ENCODE peak calls at places on chromosomes 16 and 17, in four cellular contexts. K is K562, A is HCT116, Q is H1. M is an unnamed sample.

GRCh38 chr16:8694795-8695194 is 20.4 kb downstream of the ABAT start:
- DNase-seq in K (no peak), Q (no peak), A (no peak), M (no peak)

GRCh38 chr17:8002646-8003593 is 505 bp downstream of the GUCY2D start:
- DNase-seq in A (no peak), K (no peak), Q (no peak), M (no peak)

GRCh38 chr16:74034862-74035261 is 261.8 kb upstream of the PSMD7 start:
- DNase-seq in Q (no peak), A (peak), K (peak), M (peak)

GRCh38 chr17:66849851-66850580 is 15.1 kb downstream of the CACNG5 start:
- DNase-seq in Q (no peak), A (no peak), K (no peak), M (no peak)

GRCh38 chr16:46889245-46889941 is 5.2 kb downstream of the GPT2 start:
- DNase-seq in K (no peak), Q (no peak), A (no peak), M (no peak)

GRCh38 chr17:49932131-49932723 is 36.8 kb upstream of the DLX4 start:
- DNase-seq in K (no peak), A (no peak), Q (no peak), M (no peak)

GRCh38 chr17:32496348-32497078 is 9.7 kb downstream of the CDK5R1 start:
- DNase-seq in K (no peak), A (no peak), Q (no peak), M (no peak)

GRCh38 chr16:51982715-51983680 is 563.9 kb downstream of the TOX3 start:
- DNase-seq in K (peak), Q (no peak), A (peak), M (peak)

GRCh38 chr17:1936766-1937165 is 88.4 kb downstream of the RTN4RL1 start:
- DNase-seq in A (no peak), K (no peak), Q (no peak), M (no peak)

GRCh38 chr16:50478773-50479149 is 69.4 kb upstream of the NKD1 start:
- DNase-seq in Q (no peak), A (no peak), K (peak), M (no peak)

GRCh38 chr16:14057878-14058382 is 13.2 kb upstream of the MRTFB start:
- DNase-seq in K (no peak), A (no peak), Q (no peak), M (no peak)

GRCh38 chr16:85648070-85648714 is 35.1 kb downstream of the GSE1 start:
- DNase-seq in Q (no peak), A (no peak), K (no peak), M (no peak)

GRCh38 chr16:23836404-23837291 is 865 bp downstream of the PRKCB start:
- DNase-seq in K (peak), Q (no peak), A (no peak), M (no peak)

GRCh38 chr17:42421479-42422332 is 1.4 kb downstream of the CAVIN1 start:
- DNase-seq in K (peak), A (no peak), Q (no peak), M (no peak)

GRCh38 chr17:43927101-43927935 is 15.0 kb downstream of the PPY start:
- DNase-seq in A (no peak), Q (no peak), K (no peak), M (no peak)

GRCh38 chr16:54657058-54657708 is 273.5 kb upstream of the IRX5 start:
- DNase-seq in A (peak), Q (no peak), K (no peak), M (no peak)

GRCh38 chr16:27529962-27530361 is 19.8 kb downstream of the GTF3C1 start:
- DNase-seq in K (no peak), A (no peak), Q (no peak), M (no peak)

GRCh38 chr17:8628609-8629169 is 1.8 kb downstream of the MYH10 start:
- DNase-seq in A (no peak), Q (no peak), K (peak), M (no peak)

GRCh38 chr16:56743840-56744239 is 13.9 kb downstream of the NUP93 start:
- DNase-seq in A (no peak), Q (no peak), K (peak), M (no peak)

GRCh38 chr17:56320443-56320842 is 167.2 kb downstream of the ANKFN1 start:
- DNase-seq in Q (peak), A (no peak), K (no peak), M (no peak)

GRCh38 chr17:60249517-60249826 is 99.7 kb downstream of the CA4 start:
- DNase-seq in K (no peak), Q (no peak), A (no peak), M (no peak)

GRCh38 chr16:81410643-81411235 is 33.9 kb upstream of the CMIP start:
- DNase-seq in Q (no peak), A (no peak), K (no peak), M (no peak)

GRCh38 chr16:87836844-87837581 is 32.3 kb downstream of the SLC7A5 start:
- DNase-seq in Q (no peak), K (no peak), A (no peak), M (no peak)

GRCh38 chr17:20920813-20921199 is 122.0 kb downstream of the USP22 start:
- DNase-seq in K (no peak), Q (no peak), A (no peak), M (no peak)

GRCh38 chr17:53619025-53619424 is 203.7 kb upstream of the KIF2B start:
- DNase-seq in A (no peak), Q (no peak), K (peak), M (no peak)

GRCh38 chr16:14502932-14503741 is 126.9 kb downstream of the PARN start:
- DNase-seq in Q (no peak), A (no peak), K (peak), M (no peak)

GRCh38 chr16:31700200-31700529 is 172.5 kb downstream of the AHSP start:
- DNase-seq in A (peak), Q (peak), K (no peak), M (peak)

GRCh38 chr17:75738218-75738802 is 17.1 kb downstream of the ITGB4 start:
- DNase-seq in A (no peak), K (peak), Q (no peak), M (no peak)

GRCh38 chr16:15770107-15770506 is 86.7 kb downstream of the MYH11 start:
- DNase-seq in K (no peak), Q (no peak), A (no peak), M (no peak)

GRCh38 chr17:43212641-43213490 is 1.2 kb downstream of the TMEM106A start:
- DNase-seq in K (no peak), A (no peak), Q (no peak), M (peak)

GRCh38 chr17:1634841-1635650 is 6.4 kb upstream of the SLC43A2 start:
- DNase-seq in Q (no peak), K (no peak), A (no peak), M (no peak)

GRCh38 chr17:34414338-34414737 is 51.3 kb upstream of the CCL1 start:
- DNase-seq in Q (no peak), K (no peak), A (no peak), M (no peak)

GRCh38 chr16:4347765-4348509 is 3.2 kb downstream of the PAM16 start:
- DNase-seq in K (peak), Q (no peak), A (no peak), M (no peak)

GRCh38 chr17:32161029-32161428 is 18.7 kb downstream of the RHOT1 start:
- DNase-seq in K (no peak), A (no peak), Q (no peak), M (no peak)

GRCh38 chr17:50469005-50469605 is 425 bp upstream of the CHAD start:
- DNase-seq in Q (no peak), K (no peak), A (no peak), M (no peak)

GRCh38 chr16:55257971-55258613 is 65.9 kb upstream of the IRX6 start:
- DNase-seq in Q (peak), K (peak), A (peak), M (no peak)

GRCh38 chr16:57818377-57819055 is 16.2 kb upstream of the KIFC3 start:
- DNase-seq in K (no peak), Q (no peak), A (no peak), M (no peak)

GRCh38 chr17:177155-177554 is 4.3 kb downstream of the DOC2B start:
- DNase-seq in Q (no peak), K (no peak), A (no peak), M (no peak)

GRCh38 chr17:178292-179065 is 3.0 kb downstream of the DOC2B start:
- DNase-seq in K (no peak), A (no peak), Q (no peak), M (no peak)

GRCh38 chr17:179721-180379 is 1.6 kb downstream of the DOC2B start:
- DNase-seq in Q (no peak), A (no peak), K (no peak), M (no peak)

GRCh38 chr17:179066-179432 is 2.4 kb downstream of the DOC2B start:
- DNase-seq in Q (no peak), A (no peak), K (no peak), M (no peak)

GRCh38 chr17:177762-178161 is 3.7 kb downstream of the DOC2B start:
- DNase-seq in K (no peak), Q (no peak), A (no peak), M (no peak)
- TF ChIP-seq JUND in K (no peak), Q (no peak), A (no peak), M (no peak)

DNA sequence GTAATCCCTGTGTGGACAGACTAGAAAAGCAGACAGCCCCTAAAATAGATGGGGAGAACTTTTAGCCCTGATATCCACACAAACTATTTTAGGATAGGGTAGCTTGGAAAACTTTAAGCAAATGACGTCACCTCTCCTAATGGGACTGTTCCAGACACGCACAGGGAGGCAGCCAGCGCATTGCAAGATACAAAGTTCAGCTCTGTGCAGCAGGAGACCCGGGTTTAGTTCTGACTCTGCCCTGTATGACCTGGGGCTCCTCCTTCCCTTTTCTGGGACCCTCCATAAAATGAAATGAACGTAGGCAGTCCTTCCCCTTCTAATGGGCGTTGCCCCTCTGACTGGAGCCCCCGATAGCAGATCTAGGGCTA is 6.3 kb downstream of the ZNF689 start:
- DNase-seq in A (no peak), K (no peak), Q (no peak), M (no peak)
- TF ChIP-seq JUND in A (no peak), K (no peak), Q (no peak), M (no peak)

DNA sequence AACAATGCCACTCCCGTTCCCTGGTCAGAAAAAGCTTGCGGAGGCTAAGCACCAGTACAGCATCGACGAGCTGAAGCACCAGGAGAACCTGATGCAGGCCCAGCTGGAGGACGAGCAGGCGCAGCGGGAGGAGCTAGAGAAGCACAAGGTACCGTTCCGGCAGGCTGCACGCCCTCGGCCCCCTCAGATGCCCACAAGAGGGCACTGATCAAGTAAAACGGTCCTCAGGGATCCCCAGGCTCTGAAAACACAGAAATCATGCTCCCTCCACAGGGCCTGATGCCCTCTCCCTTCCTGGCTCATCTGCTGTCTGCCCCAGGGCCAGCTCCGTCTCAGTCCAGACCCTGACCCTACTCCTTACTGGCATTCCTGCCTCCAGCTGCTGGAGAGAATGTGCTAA is 21.6 kb downstream of the DRC3 start:
- DNase-seq in A (peak), K (no peak), Q (peak), M (no peak)
- TF ChIP-seq JUND in A (no peak), K (no peak), Q (no peak), M (no peak)

DNA sequence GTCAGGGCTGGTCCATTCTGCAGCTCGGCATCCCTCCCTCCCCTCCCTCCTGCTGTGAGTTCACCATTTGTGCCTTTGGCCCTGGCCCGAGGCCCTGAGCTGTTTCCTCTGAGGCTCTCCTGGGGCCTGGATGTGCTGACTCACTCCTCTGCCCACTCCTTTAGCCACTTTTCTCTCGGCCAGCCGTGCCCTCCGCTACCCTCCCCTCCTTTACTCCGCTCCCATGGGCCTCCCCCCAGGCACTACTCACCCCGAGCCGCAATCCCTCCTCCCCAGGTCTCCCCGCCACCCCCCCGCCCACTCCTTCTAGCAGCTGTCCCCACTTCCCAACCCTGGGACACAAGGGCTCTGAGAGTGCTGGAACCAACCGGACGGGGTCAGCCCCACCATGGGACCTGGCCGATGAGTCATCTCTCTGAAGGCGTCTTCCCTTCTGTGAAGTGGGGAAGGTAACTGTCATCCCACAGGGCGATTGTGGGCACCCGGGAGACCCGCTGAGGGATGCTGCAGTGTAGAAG is 11.4 kb downstream of the KCNG4 start:
- DNase-seq in Q (peak), K (peak), A (peak), M (no peak)
- TF ChIP-seq JUND in Q (peak), K (peak), A (peak), M (no peak)

DNA sequence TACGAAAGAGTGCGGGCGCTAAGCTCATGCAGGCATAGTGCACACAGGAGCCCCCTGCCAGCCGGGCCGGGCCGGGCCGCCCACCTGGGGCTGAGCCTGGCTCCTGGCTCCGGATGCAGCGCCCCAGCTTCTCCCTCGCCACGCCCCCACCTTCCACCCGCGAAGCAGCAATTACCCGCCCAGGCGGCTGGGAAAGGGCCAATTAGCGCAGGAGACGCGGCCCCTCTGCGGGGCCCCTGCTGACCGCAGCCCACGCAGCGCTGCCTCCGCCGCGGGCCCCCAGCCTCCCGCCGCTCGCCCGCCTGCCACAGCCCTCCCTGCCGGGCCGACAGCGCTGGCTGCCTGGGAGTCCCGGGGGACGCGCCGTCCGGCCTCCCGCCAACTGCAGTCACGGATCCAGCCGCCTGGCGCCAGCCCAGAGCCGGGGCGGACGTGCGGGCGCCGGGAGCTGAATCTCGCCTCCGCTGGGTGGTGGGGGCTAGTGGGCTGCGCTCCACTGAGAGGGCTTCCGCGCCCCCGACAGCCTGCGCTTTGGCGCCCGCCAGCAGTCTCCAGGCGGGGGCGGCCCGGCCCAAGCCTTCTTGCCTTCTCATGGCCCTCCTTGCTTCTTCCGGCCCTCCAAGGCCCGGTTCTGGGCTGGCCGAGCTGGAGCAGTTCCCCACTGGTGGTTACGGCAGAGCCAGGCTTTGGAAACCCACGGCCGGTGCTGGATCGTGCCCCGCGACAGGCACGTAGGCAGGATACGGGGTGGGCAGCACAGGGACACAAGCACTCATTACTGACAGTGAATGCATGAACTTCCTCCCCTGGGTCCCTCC is 14.9 kb upstream of the CBFB start:
- DNase-seq in A (no peak), Q (no peak), K (peak), M (peak)
- TF ChIP-seq JUND in A (no peak), Q (no peak), K (no peak), M (no peak)

GRCh38 chr17:76869878-76870714 is 1.9 kb downstream of the MGAT5B start:
- DNase-seq in K (peak), Q (no peak), A (no peak), M (no peak)
- TF ChIP-seq JUND in K (no peak), Q (no peak), A (no peak), M (no peak)

GRCh38 chr17:58329808-58330543 is 1.4 kb upstream of the TSPOAP1 start:
- DNase-seq in Q (no peak), K (peak), A (no peak), M (no peak)

GRCh38 chr17:58332720-58333395 is 4.3 kb upstream of the TSPOAP1 start:
- DNase-seq in K (no peak), Q (no peak), A (no peak), M (no peak)

GRCh38 chr17:58331815-58332719 is 3.5 kb upstream of the TSPOAP1 start:
- DNase-seq in Q (no peak), A (no peak), K (peak), M (no peak)

GRCh38 chr17:58330544-58330996 is 2.0 kb upstream of the TSPOAP1 start:
- DNase-seq in A (no peak), Q (no peak), K (peak), M (no peak)

DNA sequence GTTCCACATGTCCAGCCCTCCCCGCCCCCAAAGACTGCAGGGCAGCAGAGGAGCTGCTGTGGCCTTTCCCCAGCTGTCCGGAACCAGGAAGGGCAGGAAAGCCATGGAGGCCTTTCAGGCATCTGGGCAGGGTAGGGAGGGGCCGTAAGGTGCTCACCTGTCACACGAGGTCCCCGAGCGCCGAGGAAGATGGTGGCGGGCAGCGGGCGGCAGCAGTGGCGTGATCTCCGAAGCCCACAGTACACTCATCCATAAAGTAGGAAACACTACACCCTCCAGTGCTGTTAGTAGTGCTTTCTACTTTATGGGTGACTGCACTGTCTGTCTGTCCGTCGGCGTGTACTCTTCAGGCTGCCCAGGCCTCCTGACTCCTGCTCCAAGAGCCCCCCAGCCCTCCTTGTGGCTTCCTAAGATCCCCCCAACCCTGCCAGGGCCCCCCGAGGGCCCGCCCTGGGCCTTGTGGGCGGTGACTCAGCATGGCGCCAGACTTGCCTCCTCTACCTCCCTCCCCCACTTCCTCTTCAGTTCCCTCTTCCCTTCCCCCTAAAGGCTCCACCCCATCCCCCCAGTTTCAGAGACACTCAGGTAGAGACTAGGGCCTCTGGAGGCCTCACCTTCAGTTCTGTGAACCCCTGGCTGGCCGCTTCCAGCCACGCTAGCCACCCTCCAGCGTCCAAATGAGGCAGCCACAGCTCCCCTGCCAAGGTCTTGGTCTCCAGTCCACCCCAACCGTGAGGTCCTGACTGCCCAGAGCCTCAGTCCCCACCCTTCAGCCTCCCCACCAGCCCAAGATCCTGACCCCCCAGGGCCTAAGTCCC is 2.6 kb upstream of the TSPOAP1 start:
- DNase-seq in K (peak), A (no peak), Q (no peak), M (no peak)
- TF ChIP-seq JUND in K (peak), A (no peak), Q (no peak), M (no peak)

GRCh38 chr17:83127431-83128160 is 48.2 kb downstream of the METRNL start:
- DNase-seq in K (no peak), Q (no peak), A (no peak), M (no peak)

GRCh38 chr17:83126275-83126930 is 47.0 kb downstream of the METRNL start:
- DNase-seq in K (peak), A (no peak), Q (no peak), M (no peak)

GRCh38 chr17:83131268-83132011 is 52.0 kb downstream of the METRNL start:
- DNase-seq in Q (no peak), K (peak), A (no peak), M (no peak)

GRCh38 chr17:83129676-83130075 is 50.3 kb downstream of the METRNL start:
- DNase-seq in Q (no peak), K (no peak), A (no peak), M (no peak)

GRCh38 chr17:83128306-83129240 is 49.2 kb downstream of the METRNL start:
- DNase-seq in K (peak), Q (no peak), A (no peak), M (no peak)
- TF ChIP-seq JUND in K (no peak), Q (no peak), A (no peak), M (no peak)

GRCh38 chr17:81020767-81021497 is 14.0 kb upstream of the BAIAP2 start:
- DNase-seq in Q (no peak), A (no peak), K (peak), M (no peak)

GRCh38 chr17:81020443-81020766 is 14.5 kb upstream of the BAIAP2 start:
- DNase-seq in A (no peak), Q (no peak), K (no peak), M (no peak)

GRCh38 chr17:81019563-81020442 is 15.1 kb upstream of the BAIAP2 start:
- DNase-seq in A (no peak), Q (no peak), K (peak), M (no peak)

GRCh38 chr17:81016575-81016974 is 18.4 kb upstream of the BAIAP2 start:
- DNase-seq in K (no peak), Q (no peak), A (no peak), M (no peak)

GRCh38 chr17:81018044-81018802 is 16.7 kb upstream of the BAIAP2 start:
- DNase-seq in Q (no peak), K (peak), A (no peak), M (no peak)
- TF ChIP-seq JUND in Q (no peak), K (peak), A (no peak), M (no peak)